ENCODE peak calls at places on chromosomes 16 and 17, in nine cellular contexts. One of them, this sample, is unnamed.

GRCh38 chr17:4604111-4604644 is 19.8 kb downstream of the SMTNL2 start:
- DNase-seq in tibial nerve: no peak
- DNase-seq in transverse colon: no peak
- DNase-seq in A549: no peak
- DNase-seq in body of pancreas: no peak
- DNase-seq in lower leg skin: no peak
- DNase-seq in heart left ventricle: peak
- DNase-seq in esophagus squamous epithelium: no peak
- DNase-seq in H54: no peak
- DNase-seq in this sample: peak

GRCh38 chr17:4806420-4806769 is 557 bp upstream of the PLD2 start:
- DNase-seq in tibial nerve: no peak
- DNase-seq in transverse colon: peak
- DNase-seq in A549: no peak
- DNase-seq in body of pancreas: no peak
- DNase-seq in lower leg skin: no peak
- DNase-seq in heart left ventricle: no peak
- DNase-seq in esophagus squamous epithelium: no peak
- DNase-seq in H54: no peak
- DNase-seq in this sample: no peak

GRCh38 chr17:40442392-40443195 is 656 bp upstream of the IGFBP4 start:
- DNase-seq in tibial nerve: no peak
- DNase-seq in transverse colon: peak
- DNase-seq in A549: peak
- DNase-seq in body of pancreas: no peak
- DNase-seq in lower leg skin: no peak
- DNase-seq in heart left ventricle: peak
- DNase-seq in esophagus squamous epithelium: no peak
- DNase-seq in H54: no peak
- DNase-seq in this sample: no peak

GRCh38 chr17:53736516-53737274 is 86.0 kb upstream of the KIF2B start:
- DNase-seq in tibial nerve: no peak
- DNase-seq in transverse colon: no peak
- DNase-seq in A549: no peak
- DNase-seq in body of pancreas: no peak
- DNase-seq in lower leg skin: no peak
- DNase-seq in heart left ventricle: no peak
- DNase-seq in esophagus squamous epithelium: no peak
- DNase-seq in H54: no peak
- DNase-seq in this sample: no peak

GRCh38 chr17:27892542-27892865 is 661 bp downstream of the LYRM9 start:
- DNase-seq in tibial nerve: no peak
- DNase-seq in transverse colon: no peak
- DNase-seq in A549: no peak
- DNase-seq in body of pancreas: no peak
- DNase-seq in lower leg skin: no peak
- DNase-seq in heart left ventricle: no peak
- DNase-seq in esophagus squamous epithelium: no peak
- DNase-seq in H54: no peak
- DNase-seq in this sample: no peak

GRCh38 chr16:83113317-83113716 is 486.5 kb downstream of the CDH13 start:
- DNase-seq in tibial nerve: no peak
- DNase-seq in transverse colon: no peak
- DNase-seq in A549: peak
- DNase-seq in body of pancreas: no peak
- DNase-seq in lower leg skin: no peak
- DNase-seq in heart left ventricle: no peak
- DNase-seq in esophagus squamous epithelium: no peak
- DNase-seq in H54: no peak
- DNase-seq in this sample: no peak

GRCh38 chr16:49562228-49562627 is 188.6 kb downstream of the C16orf78 start:
- DNase-seq in tibial nerve: no peak
- DNase-seq in transverse colon: no peak
- DNase-seq in A549: no peak
- DNase-seq in body of pancreas: no peak
- DNase-seq in lower leg skin: no peak
- DNase-seq in heart left ventricle: no peak
- DNase-seq in esophagus squamous epithelium: no peak
- DNase-seq in H54: no peak
- DNase-seq in this sample: no peak

GRCh38 chr17:3754458-3755334 is 31.0 kb downstream of the HASPIN start:
- DNase-seq in tibial nerve: no peak
- DNase-seq in transverse colon: peak
- DNase-seq in A549: peak
- DNase-seq in body of pancreas: peak
- DNase-seq in lower leg skin: peak
- DNase-seq in heart left ventricle: no peak
- DNase-seq in esophagus squamous epithelium: no peak
- DNase-seq in H54: no peak
- DNase-seq in this sample: peak

GRCh38 chr17:56779898-56780777 is 53.6 kb downstream of the C17orf67 start:
- DNase-seq in tibial nerve: peak
- DNase-seq in transverse colon: peak
- DNase-seq in A549: peak
- DNase-seq in body of pancreas: peak
- DNase-seq in lower leg skin: peak
- DNase-seq in heart left ventricle: peak
- DNase-seq in esophagus squamous epithelium: no peak
- DNase-seq in H54: peak
- DNase-seq in this sample: peak

DNA sequence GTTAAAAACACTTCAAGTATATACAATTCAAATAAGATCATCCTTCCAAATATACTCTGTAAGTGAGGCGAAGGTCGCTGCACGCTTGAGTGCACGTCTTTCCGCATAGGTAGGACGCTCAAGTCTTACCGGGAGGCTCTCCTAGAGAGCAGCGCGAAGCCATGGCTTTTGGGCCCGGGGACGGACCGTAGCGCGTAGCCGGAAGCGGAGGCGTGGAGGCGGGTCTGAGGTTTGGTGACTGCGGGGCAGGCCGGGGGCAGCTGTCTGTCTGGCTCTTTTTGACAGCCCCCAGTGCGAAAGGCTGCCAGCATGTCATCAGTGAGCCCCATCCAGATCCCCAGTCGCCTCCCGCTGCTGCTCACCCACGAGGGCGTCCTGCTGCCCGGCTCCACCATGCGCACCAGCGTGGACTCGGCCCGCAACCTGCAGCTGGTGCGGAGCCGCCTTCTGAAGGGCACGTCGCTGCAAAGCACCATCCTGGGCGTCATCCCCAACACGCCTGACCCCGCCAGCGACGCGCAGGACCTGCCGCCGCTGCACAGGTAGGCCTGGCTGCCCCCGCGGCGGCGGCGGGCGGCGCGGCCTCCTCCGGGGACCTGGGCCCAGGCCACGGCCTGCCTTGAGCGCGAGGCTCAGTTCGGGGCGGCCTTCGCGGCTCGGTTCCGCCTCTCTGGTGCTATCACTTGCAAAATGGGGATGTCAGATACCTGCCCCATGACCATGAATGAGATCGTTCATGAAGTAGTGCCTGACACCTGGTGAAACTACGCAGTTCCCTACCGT is at the start of gene LONP2:
- DNase-seq in tibial nerve: peak
- DNase-seq in transverse colon: peak
- DNase-seq in A549: peak
- DNase-seq in body of pancreas: peak
- DNase-seq in lower leg skin: peak
- DNase-seq in heart left ventricle: peak
- DNase-seq in esophagus squamous epithelium: peak
- DNase-seq in H54: peak
- DNase-seq in this sample: peak
- TF ChIP-seq POLR2A in tibial nerve: peak
- TF ChIP-seq POLR2A in transverse colon: peak
- TF ChIP-seq POLR2A in A549: peak
- TF ChIP-seq POLR2A in body of pancreas: peak
- TF ChIP-seq POLR2A in lower leg skin: no peak
- TF ChIP-seq POLR2A in heart left ventricle: peak
- TF ChIP-seq POLR2A in esophagus squamous epithelium: peak
- TF ChIP-seq POLR2A in H54: peak
- TF ChIP-seq POLR2A in this sample: peak

GRCh38 chr16:11250091-11250785 is 5.8 kb downstream of the SOCS1 start:
- DNase-seq in tibial nerve: no peak
- DNase-seq in transverse colon: no peak
- DNase-seq in A549: no peak
- DNase-seq in body of pancreas: no peak
- DNase-seq in lower leg skin: no peak
- DNase-seq in heart left ventricle: no peak
- DNase-seq in esophagus squamous epithelium: no peak
- DNase-seq in H54: no peak
- DNase-seq in this sample: no peak
- TF ChIP-seq POLR2A in tibial nerve: no peak
- TF ChIP-seq POLR2A in transverse colon: no peak
- TF ChIP-seq POLR2A in A549: no peak
- TF ChIP-seq POLR2A in body of pancreas: no peak
- TF ChIP-seq POLR2A in lower leg skin: no peak
- TF ChIP-seq POLR2A in heart left ventricle: no peak
- TF ChIP-seq POLR2A in esophagus squamous epithelium: no peak
- TF ChIP-seq POLR2A in H54: no peak
- TF ChIP-seq POLR2A in this sample: peak

GRCh38 chr16:1494129-1494640 is 1.0 kb downstream of the TELO2 start:
- DNase-seq in tibial nerve: no peak
- DNase-seq in transverse colon: peak
- DNase-seq in A549: peak
- DNase-seq in body of pancreas: peak
- DNase-seq in lower leg skin: no peak
- DNase-seq in heart left ventricle: peak
- DNase-seq in esophagus squamous epithelium: no peak
- DNase-seq in H54: no peak
- DNase-seq in this sample: no peak

GRCh38 chr16:1494711-1495110 is 1.6 kb downstream of the TELO2 start:
- DNase-seq in tibial nerve: no peak
- DNase-seq in transverse colon: no peak
- DNase-seq in A549: no peak
- DNase-seq in body of pancreas: no peak
- DNase-seq in lower leg skin: no peak
- DNase-seq in heart left ventricle: peak
- DNase-seq in esophagus squamous epithelium: no peak
- DNase-seq in H54: no peak
- DNase-seq in this sample: no peak

GRCh38 chr16:1493746-1494094 is 560 bp downstream of the TELO2 start:
- DNase-seq in tibial nerve: no peak
- DNase-seq in transverse colon: no peak
- DNase-seq in A549: no peak
- DNase-seq in body of pancreas: no peak
- DNase-seq in lower leg skin: no peak
- DNase-seq in heart left ventricle: no peak
- DNase-seq in esophagus squamous epithelium: no peak
- DNase-seq in H54: peak
- DNase-seq in this sample: peak

GRCh38 chr16:1492082-1492922 is 858 bp upstream of the TELO2 start:
- DNase-seq in tibial nerve: no peak
- DNase-seq in transverse colon: no peak
- DNase-seq in A549: no peak
- DNase-seq in body of pancreas: no peak
- DNase-seq in lower leg skin: no peak
- DNase-seq in heart left ventricle: no peak
- DNase-seq in esophagus squamous epithelium: no peak
- DNase-seq in H54: no peak
- DNase-seq in this sample: no peak

DNA sequence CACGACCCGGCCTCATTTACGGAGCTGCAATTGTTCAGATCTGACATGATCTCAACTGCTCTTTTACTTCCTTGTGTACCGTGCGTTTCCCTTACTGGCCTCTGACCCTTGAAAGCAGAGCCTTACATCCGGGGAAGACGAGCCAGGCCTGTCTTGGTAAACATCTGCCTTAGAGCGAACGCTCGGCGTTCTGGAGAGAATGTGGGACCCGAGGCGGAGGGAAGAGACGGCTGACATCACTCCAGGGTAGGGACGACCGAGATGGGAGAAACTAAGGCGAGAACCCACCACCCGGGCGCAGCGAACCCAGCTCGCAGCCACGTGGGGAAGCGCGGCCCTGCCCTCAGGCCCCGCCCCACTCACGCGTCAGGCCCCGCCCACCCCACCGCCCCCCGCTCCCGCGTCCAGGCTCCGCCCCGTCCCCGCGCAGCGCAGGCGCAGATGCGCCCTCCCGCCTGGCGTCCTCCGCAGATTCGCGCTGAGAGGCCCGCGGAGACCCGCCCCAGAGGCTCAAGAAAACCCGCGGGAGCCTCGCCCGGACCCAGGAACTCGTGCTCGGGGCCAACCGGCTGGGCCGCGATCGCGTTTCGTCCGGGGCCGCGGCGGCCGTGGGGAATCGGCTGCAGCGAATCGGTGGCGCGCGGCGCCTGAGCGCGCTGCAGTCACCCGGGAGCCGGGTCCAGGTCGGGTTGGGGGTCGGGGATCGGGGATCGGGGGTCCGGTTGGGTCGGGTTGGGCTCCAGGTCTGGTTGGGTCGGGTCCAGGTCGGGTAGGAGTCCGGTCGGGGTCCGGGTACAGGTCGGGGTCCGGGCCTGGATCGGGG is at the start of gene TELO2:
- DNase-seq in tibial nerve: peak
- DNase-seq in transverse colon: peak
- DNase-seq in A549: peak
- DNase-seq in body of pancreas: peak
- DNase-seq in lower leg skin: peak
- DNase-seq in heart left ventricle: peak
- DNase-seq in esophagus squamous epithelium: no peak
- DNase-seq in H54: peak
- DNase-seq in this sample: peak
- TF ChIP-seq POLR2A in tibial nerve: peak
- TF ChIP-seq POLR2A in transverse colon: peak
- TF ChIP-seq POLR2A in A549: peak
- TF ChIP-seq POLR2A in body of pancreas: no peak
- TF ChIP-seq POLR2A in lower leg skin: no peak
- TF ChIP-seq POLR2A in heart left ventricle: peak
- TF ChIP-seq POLR2A in esophagus squamous epithelium: no peak
- TF ChIP-seq POLR2A in H54: no peak
- TF ChIP-seq POLR2A in this sample: peak

GRCh38 chr17:64502809-64503208 is 3.3 kb downstream of the DDX5 start:
- DNase-seq in tibial nerve: no peak
- DNase-seq in transverse colon: no peak
- DNase-seq in A549: no peak
- DNase-seq in body of pancreas: no peak
- DNase-seq in lower leg skin: no peak
- DNase-seq in heart left ventricle: no peak
- DNase-seq in esophagus squamous epithelium: no peak
- DNase-seq in H54: no peak
- DNase-seq in this sample: no peak

GRCh38 chr17:64499805-64500486 is 3.1 kb upstream of the POLG2 start:
- DNase-seq in tibial nerve: no peak
- DNase-seq in transverse colon: no peak
- DNase-seq in A549: peak
- DNase-seq in body of pancreas: no peak
- DNase-seq in lower leg skin: no peak
- DNase-seq in heart left ventricle: no peak
- DNase-seq in esophagus squamous epithelium: no peak
- DNase-seq in H54: no peak
- DNase-seq in this sample: no peak

GRCh38 chr17:64500487-64500859 is 3.6 kb upstream of the POLG2 start:
- DNase-seq in tibial nerve: no peak
- DNase-seq in transverse colon: no peak
- DNase-seq in A549: no peak
- DNase-seq in body of pancreas: no peak
- DNase-seq in lower leg skin: no peak
- DNase-seq in heart left ventricle: no peak
- DNase-seq in esophagus squamous epithelium: no peak
- DNase-seq in H54: no peak
- DNase-seq in this sample: no peak

GRCh38 chr17:64502021-64502420 is 4.1 kb downstream of the DDX5 start:
- DNase-seq in tibial nerve: no peak
- DNase-seq in transverse colon: no peak
- DNase-seq in A549: no peak
- DNase-seq in body of pancreas: no peak
- DNase-seq in lower leg skin: no peak
- DNase-seq in heart left ventricle: no peak
- DNase-seq in esophagus squamous epithelium: no peak
- DNase-seq in H54: no peak
- DNase-seq in this sample: no peak

GRCh38 chr17:64500923-64501765 is 4.3 kb upstream of the POLG2 start:
- DNase-seq in tibial nerve: no peak
- DNase-seq in transverse colon: no peak
- DNase-seq in A549: no peak
- DNase-seq in body of pancreas: no peak
- DNase-seq in lower leg skin: no peak
- DNase-seq in heart left ventricle: no peak
- DNase-seq in esophagus squamous epithelium: no peak
- DNase-seq in H54: no peak
- DNase-seq in this sample: no peak
- TF ChIP-seq POLR2A in tibial nerve: no peak
- TF ChIP-seq POLR2A in transverse colon: no peak
- TF ChIP-seq POLR2A in A549: no peak
- TF ChIP-seq POLR2A in body of pancreas: no peak
- TF ChIP-seq POLR2A in lower leg skin: no peak
- TF ChIP-seq POLR2A in heart left ventricle: no peak
- TF ChIP-seq POLR2A in esophagus squamous epithelium: no peak
- TF ChIP-seq POLR2A in H54: no peak
- TF ChIP-seq POLR2A in this sample: peak

This sample was measured in GM12891.